ENCODE peak calls at places on chromosomes 5 and 9, in four cellular contexts. One of them, this sample, is unnamed.

GRCh38 chr9:69981686-69982450 is 61.8 kb upstream of the MAMDC2 start:
- DNase-seq in PC-3: peak; percentile 33
- DNase-seq in IMR-90: peak; percentile 77
- DNase-seq in heart right ventricle: no peak
- DNase-seq in this sample: no peak

GRCh38 chr9:36862206-36863145 is 171.6 kb downstream of the PAX5 start:
- DNase-seq in heart right ventricle: no peak
- DNase-seq in PC-3: peak; percentile 41
- DNase-seq in IMR-90: peak; percentile 35
- DNase-seq in this sample: no peak

GRCh38 chr9:26949604-26950003 is 2.6 kb upstream of the PLAA start:
- DNase-seq in heart right ventricle: no peak
- DNase-seq in IMR-90: peak; percentile 24
- DNase-seq in PC-3: peak; percentile 42
- DNase-seq in this sample: no peak

GRCh38 chr9:7210854-7211637 is 453.3 kb downstream of the KDM4C start:
- DNase-seq in PC-3: no peak
- DNase-seq in heart right ventricle: no peak
- DNase-seq in IMR-90: no peak
- DNase-seq in this sample: no peak

GRCh38 chr9:98117984-98118639 is 910 bp downstream of the TRIM14 start:
- DNase-seq in heart right ventricle: no peak
- DNase-seq in IMR-90: peak; percentile 28
- DNase-seq in PC-3: peak; percentile 38
- DNase-seq in this sample: no peak

GRCh38 chr5:34487202-34487879 is 168.8 kb upstream of the RAI14 start:
- DNase-seq in IMR-90: peak; percentile 97
- DNase-seq in heart right ventricle: no peak
- DNase-seq in PC-3: peak; percentile 94
- DNase-seq in this sample: peak; percentile 77

GRCh38 chr9:33346564-33346963 is 55.8 kb downstream of the AQP7 start:
- DNase-seq in IMR-90: no peak
- DNase-seq in PC-3: no peak
- DNase-seq in heart right ventricle: no peak
- DNase-seq in this sample: no peak

GRCh38 chr5:180522350-180522749 is 28.2 kb downstream of the CNOT6 start:
- DNase-seq in PC-3: no peak
- DNase-seq in heart right ventricle: no peak
- DNase-seq in IMR-90: no peak
- DNase-seq in this sample: no peak

GRCh38 chr5:84403773-84404172 is 19.1 kb upstream of the EDIL3 start:
- DNase-seq in IMR-90: peak; percentile 97
- DNase-seq in PC-3: peak; percentile 81
- DNase-seq in heart right ventricle: no peak
- DNase-seq in this sample: no peak

GRCh38 chr9:133741716-133742115 is 3.6 kb upstream of the SARDH start:
- DNase-seq in heart right ventricle: no peak
- DNase-seq in IMR-90: no peak
- DNase-seq in PC-3: no peak
- DNase-seq in this sample: no peak

GRCh38 chr5:177312649-177313181 is 1.0 kb upstream of the MXD3 start:
- DNase-seq in IMR-90: no peak
- DNase-seq in PC-3: peak; percentile 81
- DNase-seq in heart right ventricle: no peak
- DNase-seq in this sample: no peak
- H3K4me3 ChIP-seq in IMR-90: no peak overlapping the region
- H3K4me3 ChIP-seq in PC-3: peak overlapping the region; percentile 76
- H3K4me3 ChIP-seq in heart right ventricle: no peak overlapping the region
- H3K4me3 ChIP-seq in this sample: peak overlapping the region; percentile 75

DNA sequence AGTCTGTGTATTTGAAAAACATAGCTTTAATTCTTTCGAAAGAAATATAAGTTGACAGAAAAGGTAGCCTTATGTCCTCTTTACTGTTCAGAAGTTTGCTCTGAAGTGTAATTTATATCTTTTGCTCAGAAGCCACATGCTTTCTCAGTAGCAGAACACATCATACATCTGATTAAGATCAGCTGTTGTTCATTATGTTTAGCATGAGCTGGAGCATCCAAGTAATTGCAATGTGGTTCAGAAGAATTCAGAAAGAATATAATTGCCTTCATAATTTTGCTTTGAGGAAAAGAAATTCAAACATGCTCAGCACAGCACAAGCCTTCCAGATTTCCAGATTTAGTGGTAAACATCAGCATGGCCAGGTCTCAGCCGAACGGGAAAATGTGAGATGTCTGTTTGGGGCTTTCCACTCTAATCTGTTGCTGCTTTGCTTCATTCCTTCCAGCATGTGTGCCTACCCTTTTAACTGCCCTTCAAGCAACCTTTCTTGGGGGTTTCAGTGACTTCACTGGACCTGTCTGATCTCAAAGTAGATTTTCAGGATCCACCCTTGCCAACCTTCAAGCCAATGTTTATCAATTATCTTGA is 66.0 kb downstream of the ITGA1 start:
- DNase-seq in heart right ventricle: no peak
- DNase-seq in PC-3: no peak
- DNase-seq in IMR-90: peak; percentile 53
- DNase-seq in this sample: no peak
- TF ChIP-seq CTCF in heart right ventricle: no peak
- TF ChIP-seq CTCF in PC-3: no peak
- TF ChIP-seq CTCF in IMR-90: no peak
- TF ChIP-seq CTCF in this sample: no peak

GRCh38 chr9:91949293-91949945 is 609 bp downstream of the ROR2 start:
- DNase-seq in IMR-90: no peak
- DNase-seq in PC-3: no peak
- DNase-seq in heart right ventricle: no peak
- DNase-seq in this sample: no peak
- H3K4me3 ChIP-seq in IMR-90: peak overlapping the region; percentile 71
- H3K4me3 ChIP-seq in PC-3: no peak overlapping the region
- H3K4me3 ChIP-seq in heart right ventricle: peak overlapping the region; percentile 42
- H3K4me3 ChIP-seq in this sample: peak overlapping the region; percentile 51

GRCh38 chr5:151286246-151286645 is 17.3 kb downstream of the SLC36A3 start:
- DNase-seq in heart right ventricle: no peak
- DNase-seq in PC-3: no peak
- DNase-seq in IMR-90: no peak
- DNase-seq in this sample: no peak

GRCh38 chr5:151284392-151284967 is 19.1 kb downstream of the SLC36A3 start:
- DNase-seq in heart right ventricle: no peak
- DNase-seq in PC-3: no peak
- DNase-seq in IMR-90: no peak
- DNase-seq in this sample: no peak

GRCh38 chr5:151285683-151286082 is 17.9 kb downstream of the SLC36A3 start:
- DNase-seq in IMR-90: no peak
- DNase-seq in heart right ventricle: no peak
- DNase-seq in PC-3: no peak
- DNase-seq in this sample: no peak

GRCh38 chr5:151283120-151283825 is 20.3 kb downstream of the SLC36A3 start:
- DNase-seq in heart right ventricle: no peak
- DNase-seq in PC-3: no peak
- DNase-seq in IMR-90: no peak
- DNase-seq in this sample: peak; percentile 27

DNA sequence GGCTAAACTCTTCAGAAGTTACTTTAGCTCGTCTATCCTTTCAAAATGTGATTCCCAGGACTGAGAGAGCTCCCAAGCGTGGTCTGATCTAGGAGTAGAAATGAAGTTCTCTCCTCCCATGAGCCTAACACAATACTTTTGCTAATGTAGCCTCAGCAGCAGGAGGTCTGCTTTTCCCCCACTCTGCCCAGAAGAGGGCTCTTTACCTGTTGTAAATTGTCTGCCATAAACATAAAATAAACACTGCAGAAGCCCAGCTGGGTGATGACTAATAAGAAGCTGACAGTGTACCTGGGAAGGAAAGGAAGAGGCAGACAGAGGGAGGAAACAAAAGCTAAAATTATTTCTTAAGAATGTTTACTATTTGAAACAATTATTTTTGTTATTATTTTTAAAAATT is 15.4 kb downstream of the SLC36A3 start:
- DNase-seq in PC-3: peak; percentile 84
- DNase-seq in IMR-90: no peak
- DNase-seq in heart right ventricle: no peak
- DNase-seq in this sample: peak; percentile 46
- TF ChIP-seq CTCF in PC-3: peak; percentile 77
- TF ChIP-seq CTCF in IMR-90: no peak
- TF ChIP-seq CTCF in heart right ventricle: no peak
- TF ChIP-seq CTCF in this sample: peak; percentile 70

GRCh38 chr5:172178301-172179031 is 9.6 kb downstream of the STK10 start:
- DNase-seq in heart right ventricle: no peak
- DNase-seq in IMR-90: no peak
- DNase-seq in PC-3: no peak
- DNase-seq in this sample: no peak
- H3K4me3 ChIP-seq in heart right ventricle: no peak overlapping the region
- H3K4me3 ChIP-seq in IMR-90: no peak overlapping the region
- H3K4me3 ChIP-seq in PC-3: no peak overlapping the region
- H3K4me3 ChIP-seq in this sample: no peak overlapping the region

DNA sequence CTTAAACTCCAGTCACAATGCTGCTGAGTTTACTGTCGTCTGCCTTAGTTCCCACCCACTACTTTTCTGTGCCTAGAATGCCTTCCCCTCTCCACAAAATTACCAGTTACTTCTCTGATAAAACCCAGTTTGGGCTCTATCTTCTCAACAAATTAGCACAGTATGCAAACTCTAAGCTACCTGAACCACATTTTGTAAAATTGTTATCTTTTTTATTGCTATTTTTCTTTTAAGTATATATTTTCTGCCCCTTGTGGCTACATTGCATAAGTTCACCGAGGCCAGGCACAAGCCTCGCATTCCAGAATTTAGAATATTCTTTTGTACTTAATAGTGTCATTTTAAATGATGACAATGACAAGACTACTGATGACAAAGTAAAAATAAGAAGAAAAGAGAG is 60.0 kb downstream of the POU5F2 start:
- DNase-seq in PC-3: no peak
- DNase-seq in IMR-90: no peak
- DNase-seq in heart right ventricle: no peak
- DNase-seq in this sample: no peak
- TF ChIP-seq CTCF in PC-3: peak; percentile 57
- TF ChIP-seq CTCF in IMR-90: peak; percentile 26
- TF ChIP-seq CTCF in heart right ventricle: no peak
- TF ChIP-seq CTCF in this sample: peak; percentile 19